ENCODE peak calls at places on chromosomes 1 and 21, in six cellular contexts. One of them, this sample, is unnamed.

GRCh38 chr21:26389971-26390641 is 183.0 kb downstream of the CYYR1 start:
- DNase-seq in LoVo: peak; percentile 74
- DNase-seq in central memory CD4-positive, alpha-beta T cell: no peak
- DNase-seq in RWPE1: peak; percentile 84
- DNase-seq in NCI-H510A treated with DMSO at 0.1 percent for 48 hours: no peak
- DNase-seq in HTR-8/SVneo: peak; percentile 23
- DNase-seq in this sample: peak; percentile 75

GRCh38 chr1:63662056-63662836 is 69.0 kb downstream of the PGM1 start:
- DNase-seq in LoVo: peak; percentile 60
- DNase-seq in RWPE1: peak; percentile 90
- DNase-seq in NCI-H510A treated with DMSO at 0.1 percent for 48 hours: no peak
- DNase-seq in central memory CD4-positive, alpha-beta T cell: no peak
- DNase-seq in HTR-8/SVneo: peak; percentile 25
- DNase-seq in this sample: peak; percentile 50

GRCh38 chr21:26140185-26140584 is 30.4 kb downstream of the APP start:
- DNase-seq in HTR-8/SVneo: peak; percentile 53
- DNase-seq in NCI-H510A treated with DMSO at 0.1 percent for 48 hours: no peak
- DNase-seq in RWPE1: peak; percentile 63
- DNase-seq in LoVo: peak; percentile 54
- DNase-seq in central memory CD4-positive, alpha-beta T cell: no peak
- DNase-seq in this sample: peak; percentile 93

GRCh38 chr1:41495171-41495948 is 10.9 kb upstream of the EDN2 start:
- DNase-seq in NCI-H510A treated with DMSO at 0.1 percent for 48 hours: peak; percentile 74
- DNase-seq in RWPE1: no peak
- DNase-seq in LoVo: no peak
- DNase-seq in central memory CD4-positive, alpha-beta T cell: no peak
- DNase-seq in HTR-8/SVneo: no peak
- DNase-seq in this sample: no peak

GRCh38 chr1:156286061-156286460 is 1.9 kb downstream of the TMEM79 start:
- DNase-seq in HTR-8/SVneo: no peak
- DNase-seq in NCI-H510A treated with DMSO at 0.1 percent for 48 hours: no peak
- DNase-seq in central memory CD4-positive, alpha-beta T cell: no peak
- DNase-seq in RWPE1: no peak
- DNase-seq in LoVo: no peak
- DNase-seq in this sample: no peak

GRCh38 chr1:206684478-206685255 is at the start of gene MAPKAPK2:
- DNase-seq in LoVo: peak; percentile 75
- DNase-seq in RWPE1: peak; percentile 98
- DNase-seq in central memory CD4-positive, alpha-beta T cell: peak; percentile 70
- DNase-seq in NCI-H510A treated with DMSO at 0.1 percent for 48 hours: peak; percentile 28
- DNase-seq in HTR-8/SVneo: peak; percentile 91
- DNase-seq in this sample: peak; percentile 91

GRCh38 chr1:228276361-228276831 is 68.6 kb downstream of the OBSCN start:
- DNase-seq in LoVo: no peak
- DNase-seq in HTR-8/SVneo: no peak
- DNase-seq in NCI-H510A treated with DMSO at 0.1 percent for 48 hours: no peak
- DNase-seq in RWPE1: no peak
- DNase-seq in central memory CD4-positive, alpha-beta T cell: peak; percentile 16
- DNase-seq in this sample: no peak

GRCh38 chr1:3767328-3767925 is 5.1 kb upstream of the SMIM1 start:
- DNase-seq in NCI-H510A treated with DMSO at 0.1 percent for 48 hours: no peak
- DNase-seq in RWPE1: no peak
- DNase-seq in HTR-8/SVneo: no peak
- DNase-seq in LoVo: no peak
- DNase-seq in central memory CD4-positive, alpha-beta T cell: no peak
- DNase-seq in this sample: no peak

GRCh38 chr21:17416139-17416538 is 96.7 kb upstream of the CXADR start:
- DNase-seq in central memory CD4-positive, alpha-beta T cell: no peak
- DNase-seq in LoVo: no peak
- DNase-seq in HTR-8/SVneo: no peak
- DNase-seq in NCI-H510A treated with DMSO at 0.1 percent for 48 hours: no peak
- DNase-seq in RWPE1: no peak
- DNase-seq in this sample: no peak

GRCh38 chr1:169005776-169006175 is 100.7 kb upstream of the ATP1B1 start:
- DNase-seq in HTR-8/SVneo: no peak
- DNase-seq in LoVo: no peak
- DNase-seq in NCI-H510A treated with DMSO at 0.1 percent for 48 hours: no peak
- DNase-seq in RWPE1: no peak
- DNase-seq in central memory CD4-positive, alpha-beta T cell: no peak
- DNase-seq in this sample: no peak

GRCh38 chr1:40753142-40753882 is 30.3 kb upstream of the KCNQ4 start:
- DNase-seq in central memory CD4-positive, alpha-beta T cell: no peak
- DNase-seq in RWPE1: no peak
- DNase-seq in HTR-8/SVneo: no peak
- DNase-seq in LoVo: no peak
- DNase-seq in NCI-H510A treated with DMSO at 0.1 percent for 48 hours: no peak
- DNase-seq in this sample: no peak

GRCh38 chr1:226438007-226438406 is 30.1 kb upstream of the PARP1 start:
- DNase-seq in HTR-8/SVneo: no peak
- DNase-seq in central memory CD4-positive, alpha-beta T cell: no peak
- DNase-seq in LoVo: peak; percentile 18
- DNase-seq in RWPE1: no peak
- DNase-seq in NCI-H510A treated with DMSO at 0.1 percent for 48 hours: peak; percentile 21
- DNase-seq in this sample: no peak

GRCh38 chr1:193143285-193143684 is 21.5 kb downstream of the CDC73 start:
- DNase-seq in central memory CD4-positive, alpha-beta T cell: no peak
- DNase-seq in HTR-8/SVneo: no peak
- DNase-seq in NCI-H510A treated with DMSO at 0.1 percent for 48 hours: no peak
- DNase-seq in LoVo: no peak
- DNase-seq in RWPE1: no peak
- DNase-seq in this sample: no peak

GRCh38 chr1:23217421-23218115 is at the start of gene HTR1D:
- DNase-seq in central memory CD4-positive, alpha-beta T cell: no peak
- DNase-seq in HTR-8/SVneo: peak; percentile 29
- DNase-seq in RWPE1: no peak
- DNase-seq in LoVo: peak; percentile 23
- DNase-seq in NCI-H510A treated with DMSO at 0.1 percent for 48 hours: peak; percentile 17
- DNase-seq in this sample: no peak

This sample was measured in A549.